ENCODE peak calls at places on chromosomes 6 and 20, in seven cellular contexts. One of them, this sample, is unnamed.

GRCh38 chr6:158039571-158040050 is 57.9 kb downstream of the SYNJ2 start:
- DNase-seq in left lung: no peak
- DNase-seq in CD8-positive, alpha-beta T cell: no peak
- DNase-seq in spleen: peak
- DNase-seq in body of pancreas: no peak
- DNase-seq in CD4-positive, alpha-beta T cell: no peak
- DNase-seq in RWPE1: no peak
- DNase-seq in this sample: no peak

GRCh38 chr20:1860446-1860845 is 34.8 kb upstream of the SIRPA start:
- DNase-seq in RWPE1: peak
- DNase-seq in spleen: no peak
- DNase-seq in left lung: no peak
- DNase-seq in body of pancreas: no peak
- DNase-seq in CD8-positive, alpha-beta T cell: no peak
- DNase-seq in CD4-positive, alpha-beta T cell: no peak
- DNase-seq in this sample: no peak

GRCh38 chr6:138382498-138383265 is 5.0 kb downstream of the SMIM28 start:
- DNase-seq in CD4-positive, alpha-beta T cell: no peak
- DNase-seq in left lung: peak
- DNase-seq in CD8-positive, alpha-beta T cell: no peak
- DNase-seq in spleen: no peak
- DNase-seq in RWPE1: no peak
- DNase-seq in body of pancreas: no peak
- DNase-seq in this sample: no peak

GRCh38 chr6:112879920-112880413 is 532.8 kb downstream of the RFPL4B start:
- DNase-seq in body of pancreas: peak
- DNase-seq in spleen: peak
- DNase-seq in CD4-positive, alpha-beta T cell: no peak
- DNase-seq in left lung: peak
- DNase-seq in CD8-positive, alpha-beta T cell: no peak
- DNase-seq in RWPE1: no peak
- DNase-seq in this sample: no peak

GRCh38 chr6:106666290-106667021 is 37.1 kb downstream of the QRSL1 start:
- DNase-seq in spleen: no peak
- DNase-seq in RWPE1: no peak
- DNase-seq in left lung: no peak
- DNase-seq in CD8-positive, alpha-beta T cell: no peak
- DNase-seq in CD4-positive, alpha-beta T cell: no peak
- DNase-seq in body of pancreas: no peak
- DNase-seq in this sample: peak

GRCh38 chr20:23257106-23257761 is 93.4 kb upstream of the NXT1 start:
- DNase-seq in spleen: no peak
- DNase-seq in left lung: no peak
- DNase-seq in CD8-positive, alpha-beta T cell: no peak
- DNase-seq in body of pancreas: no peak
- DNase-seq in RWPE1: no peak
- DNase-seq in CD4-positive, alpha-beta T cell: no peak
- DNase-seq in this sample: no peak

GRCh38 chr6:161866570-161866969 is 592.7 kb upstream of the AGPAT4 start:
- DNase-seq in spleen: no peak
- DNase-seq in body of pancreas: no peak
- DNase-seq in left lung: no peak
- DNase-seq in CD8-positive, alpha-beta T cell: no peak
- DNase-seq in RWPE1: no peak
- DNase-seq in CD4-positive, alpha-beta T cell: no peak
- DNase-seq in this sample: no peak

GRCh38 chr6:155521719-155522118 is 66.1 kb upstream of the NOX3 start:
- DNase-seq in left lung: no peak
- DNase-seq in CD4-positive, alpha-beta T cell: no peak
- DNase-seq in spleen: no peak
- DNase-seq in body of pancreas: no peak
- DNase-seq in CD8-positive, alpha-beta T cell: no peak
- DNase-seq in RWPE1: no peak
- DNase-seq in this sample: no peak

GRCh38 chr6:169852504-169853195 is 101.2 kb downstream of the ERMARD start:
- DNase-seq in RWPE1: no peak
- DNase-seq in body of pancreas: no peak
- DNase-seq in left lung: no peak
- DNase-seq in CD4-positive, alpha-beta T cell: no peak
- DNase-seq in spleen: peak
- DNase-seq in CD8-positive, alpha-beta T cell: no peak
- DNase-seq in this sample: no peak

GRCh38 chr6:69895396-69895795 is 29.0 kb downstream of the COL19A1 start:
- DNase-seq in RWPE1: no peak
- DNase-seq in CD8-positive, alpha-beta T cell: no peak
- DNase-seq in left lung: no peak
- DNase-seq in body of pancreas: no peak
- DNase-seq in spleen: no peak
- DNase-seq in CD4-positive, alpha-beta T cell: no peak
- DNase-seq in this sample: no peak

GRCh38 chr6:25558155-25558817 is 93.7 kb upstream of the SCGN start:
- DNase-seq in CD8-positive, alpha-beta T cell: no peak
- DNase-seq in CD4-positive, alpha-beta T cell: no peak
- DNase-seq in spleen: no peak
- DNase-seq in RWPE1: no peak
- DNase-seq in left lung: no peak
- DNase-seq in body of pancreas: no peak
- DNase-seq in this sample: no peak

GRCh38 chr6:47200536-47201334 is 109.0 kb downstream of the TNFRSF21 start:
- DNase-seq in body of pancreas: no peak
- DNase-seq in RWPE1: peak
- DNase-seq in CD4-positive, alpha-beta T cell: no peak
- DNase-seq in spleen: no peak
- DNase-seq in CD8-positive, alpha-beta T cell: no peak
- DNase-seq in left lung: no peak
- DNase-seq in this sample: no peak

GRCh38 chr20:24634855-24635254 is 165.4 kb downstream of the SYNDIG1 start:
- DNase-seq in spleen: no peak
- DNase-seq in CD8-positive, alpha-beta T cell: no peak
- DNase-seq in CD4-positive, alpha-beta T cell: no peak
- DNase-seq in body of pancreas: no peak
- DNase-seq in RWPE1: peak
- DNase-seq in left lung: no peak
- DNase-seq in this sample: no peak

GRCh38 chr20:41141153-41141815 is 3.9 kb downstream of the PLCG1 start:
- DNase-seq in CD4-positive, alpha-beta T cell: no peak
- DNase-seq in body of pancreas: no peak
- DNase-seq in CD8-positive, alpha-beta T cell: no peak
- DNase-seq in RWPE1: no peak
- DNase-seq in left lung: no peak
- DNase-seq in spleen: no peak
- DNase-seq in this sample: no peak

GRCh38 chr6:35048631-35049083 is 92.5 kb downstream of the TCP11 start:
- DNase-seq in CD8-positive, alpha-beta T cell: peak
- DNase-seq in RWPE1: no peak
- DNase-seq in CD4-positive, alpha-beta T cell: peak
- DNase-seq in body of pancreas: no peak
- DNase-seq in spleen: no peak
- DNase-seq in left lung: no peak
- DNase-seq in this sample: no peak

GRCh38 chr6:41914343-41914742 is 6.6 kb downstream of the MED20 start:
- DNase-seq in CD8-positive, alpha-beta T cell: no peak
- DNase-seq in spleen: no peak
- DNase-seq in body of pancreas: no peak
- DNase-seq in left lung: no peak
- DNase-seq in CD4-positive, alpha-beta T cell: no peak
- DNase-seq in RWPE1: no peak
- DNase-seq in this sample: no peak

GRCh38 chr20:24364464-24364863 is 105.0 kb upstream of the SYNDIG1 start:
- DNase-seq in body of pancreas: no peak
- DNase-seq in CD4-positive, alpha-beta T cell: no peak
- DNase-seq in RWPE1: no peak
- DNase-seq in spleen: no peak
- DNase-seq in left lung: no peak
- DNase-seq in CD8-positive, alpha-beta T cell: no peak
- DNase-seq in this sample: no peak

GRCh38 chr6:5995705-5996686 is 10.7 kb downstream of the NRN1 start:
- DNase-seq in CD4-positive, alpha-beta T cell: no peak
- DNase-seq in CD8-positive, alpha-beta T cell: no peak
- DNase-seq in RWPE1: peak
- DNase-seq in spleen: peak
- DNase-seq in body of pancreas: peak
- DNase-seq in left lung: peak
- DNase-seq in this sample: no peak

GRCh38 chr6:166343157-166343502 is 785 bp upstream of the SFT2D1 start:
- DNase-seq in left lung: no peak
- DNase-seq in RWPE1: no peak
- DNase-seq in CD4-positive, alpha-beta T cell: no peak
- DNase-seq in spleen: no peak
- DNase-seq in body of pancreas: no peak
- DNase-seq in CD8-positive, alpha-beta T cell: no peak
- DNase-seq in this sample: no peak

DNA sequence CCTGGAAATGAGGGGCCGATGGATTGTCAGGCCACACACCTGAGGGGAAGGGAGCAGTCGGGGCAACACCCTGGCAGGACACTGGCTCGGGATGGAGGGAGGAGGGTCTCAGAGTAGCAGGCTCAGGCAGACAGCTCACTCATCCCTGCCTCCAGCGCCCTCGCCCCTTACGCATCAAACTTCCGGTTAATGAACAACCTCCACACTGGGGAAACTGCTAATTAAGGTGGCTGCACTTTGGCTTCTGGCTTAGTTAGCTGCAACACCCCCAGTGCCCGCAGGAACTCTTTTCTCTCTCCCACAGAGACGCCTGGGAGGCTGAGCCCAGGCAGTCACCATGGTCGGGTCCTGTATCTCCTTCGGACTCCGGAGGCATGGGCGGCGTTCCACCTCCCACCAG is 13.4 kb upstream of the CHRNA4 start:
- DNase-seq in spleen: no peak
- DNase-seq in CD8-positive, alpha-beta T cell: no peak
- DNase-seq in left lung: peak
- DNase-seq in body of pancreas: no peak
- DNase-seq in CD4-positive, alpha-beta T cell: no peak
- DNase-seq in RWPE1: no peak
- DNase-seq in this sample: no peak
- TF ChIP-seq CTCF in spleen: no peak
- TF ChIP-seq CTCF in CD8-positive, alpha-beta T cell: no peak
- TF ChIP-seq CTCF in left lung: no peak
- TF ChIP-seq CTCF in body of pancreas: no peak
- TF ChIP-seq CTCF in CD4-positive, alpha-beta T cell: no peak
- TF ChIP-seq CTCF in RWPE1: no peak
- TF ChIP-seq CTCF in this sample: no peak

DNA sequence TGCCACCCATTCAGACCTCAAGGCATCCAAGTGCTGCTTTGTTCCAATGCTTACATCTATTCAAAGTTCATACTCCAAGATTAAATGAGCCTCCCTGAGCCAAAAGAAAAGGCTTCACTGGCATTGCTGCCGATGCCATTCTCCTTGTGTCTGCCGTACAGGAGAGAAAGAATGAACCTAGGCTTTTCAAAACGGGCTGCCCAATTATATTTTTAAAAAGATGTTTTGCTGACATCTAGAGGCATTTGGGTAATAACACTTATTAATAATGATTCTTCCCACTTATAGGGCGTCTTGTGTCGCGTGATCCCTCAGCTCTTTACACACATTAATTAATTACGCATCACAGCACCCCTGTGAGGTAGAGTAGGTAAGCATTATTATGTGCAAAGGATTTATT is 545.6 kb downstream of the PKHD1 start:
- DNase-seq in spleen: no peak
- DNase-seq in left lung: no peak
- DNase-seq in RWPE1: peak
- DNase-seq in CD4-positive, alpha-beta T cell: no peak
- DNase-seq in body of pancreas: no peak
- DNase-seq in CD8-positive, alpha-beta T cell: no peak
- DNase-seq in this sample: no peak
- TF ChIP-seq CTCF in spleen: no peak
- TF ChIP-seq CTCF in left lung: no peak
- TF ChIP-seq CTCF in RWPE1: no peak
- TF ChIP-seq CTCF in CD4-positive, alpha-beta T cell: no peak
- TF ChIP-seq CTCF in body of pancreas: no peak
- TF ChIP-seq CTCF in CD8-positive, alpha-beta T cell: no peak
- TF ChIP-seq CTCF in this sample: peak

DNA sequence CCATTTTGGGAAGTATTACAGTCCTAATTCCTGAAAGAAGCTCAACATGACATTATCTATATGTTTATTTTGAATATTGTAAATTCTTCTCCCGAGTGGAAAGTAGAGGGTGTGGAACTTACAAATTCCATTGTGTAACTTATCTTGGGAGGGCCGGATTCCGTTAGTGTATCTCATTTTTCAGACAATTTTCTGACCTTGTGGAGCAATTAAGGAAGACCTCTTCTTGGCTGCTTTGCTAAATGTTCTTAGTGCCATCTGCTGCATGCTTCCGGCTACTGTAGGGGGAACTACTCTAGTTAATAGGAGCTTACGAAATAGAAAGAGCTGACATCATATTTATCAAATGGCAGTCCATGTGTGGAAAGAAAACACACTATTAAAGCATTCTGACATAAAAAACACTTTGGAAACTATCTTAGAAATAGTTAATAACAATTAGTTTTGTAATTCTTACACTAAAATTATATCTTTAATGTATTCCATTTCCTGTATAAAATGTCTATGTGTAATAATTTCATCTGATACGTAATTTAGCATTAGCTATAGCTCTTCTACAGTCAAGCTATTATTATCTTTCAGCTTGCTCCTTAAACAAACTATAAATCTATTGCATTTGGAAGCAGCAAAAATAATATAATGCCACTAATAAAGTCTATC is 41.5 kb upstream of the KCNQ5 start:
- DNase-seq in left lung: no peak
- DNase-seq in body of pancreas: peak
- DNase-seq in spleen: no peak
- DNase-seq in CD4-positive, alpha-beta T cell: no peak
- DNase-seq in RWPE1: peak
- DNase-seq in CD8-positive, alpha-beta T cell: no peak
- DNase-seq in this sample: no peak
- TF ChIP-seq CTCF in left lung: peak
- TF ChIP-seq CTCF in body of pancreas: peak
- TF ChIP-seq CTCF in spleen: no peak
- TF ChIP-seq CTCF in CD4-positive, alpha-beta T cell: no peak
- TF ChIP-seq CTCF in RWPE1: peak
- TF ChIP-seq CTCF in CD8-positive, alpha-beta T cell: no peak
- TF ChIP-seq CTCF in this sample: no peak

DNA sequence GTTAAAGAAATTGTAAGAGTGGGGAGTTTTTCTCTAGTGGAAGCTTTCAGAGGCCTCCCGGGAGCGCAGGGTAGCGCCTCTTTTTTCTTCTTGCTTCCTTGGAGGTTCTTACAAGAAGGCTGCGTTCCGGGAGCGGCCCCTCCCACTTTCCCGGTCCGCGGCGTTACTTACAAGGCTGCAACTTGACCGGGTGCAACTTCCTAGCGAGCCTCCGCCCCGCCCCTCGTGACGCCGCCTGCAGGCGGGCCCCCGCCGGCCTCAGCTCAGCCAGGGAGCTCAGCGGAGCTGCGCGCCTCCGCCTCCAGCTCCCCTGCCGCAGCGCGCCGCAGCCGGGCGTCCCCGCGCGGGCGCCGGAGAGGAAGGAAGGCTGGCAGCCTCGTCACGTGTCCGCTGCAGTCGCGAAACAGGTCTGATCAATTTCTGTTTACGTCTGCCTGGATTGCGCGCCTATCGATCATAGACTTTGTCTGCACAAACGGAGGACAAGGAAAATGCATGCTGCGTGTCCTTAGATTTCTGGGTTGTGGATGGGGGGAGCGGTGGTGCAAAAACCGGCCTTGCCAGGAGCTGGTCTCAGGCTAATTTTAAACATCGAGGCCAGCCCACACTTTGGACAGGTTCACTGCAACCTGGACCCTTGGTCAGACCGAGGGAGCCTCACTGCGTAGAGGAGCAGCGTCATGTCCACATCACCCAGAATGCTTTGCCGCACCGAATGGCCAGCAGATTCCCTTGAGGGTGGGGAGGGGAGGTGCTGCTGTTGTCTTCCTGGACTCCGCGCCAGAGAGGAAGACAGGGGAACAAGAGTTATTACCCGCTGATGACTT is at the start of the genes FAM217B and PPP1R3D:
- DNase-seq in CD4-positive, alpha-beta T cell: peak
- DNase-seq in CD8-positive, alpha-beta T cell: peak
- DNase-seq in left lung: peak
- DNase-seq in body of pancreas: peak
- DNase-seq in spleen: peak
- DNase-seq in RWPE1: peak
- DNase-seq in this sample: peak
- TF ChIP-seq CTCF in CD4-positive, alpha-beta T cell: no peak
- TF ChIP-seq CTCF in CD8-positive, alpha-beta T cell: no peak
- TF ChIP-seq CTCF in left lung: no peak
- TF ChIP-seq CTCF in body of pancreas: no peak
- TF ChIP-seq CTCF in spleen: no peak
- TF ChIP-seq CTCF in RWPE1: peak
- TF ChIP-seq CTCF in this sample: no peak